ENCODE peak calls at places on chromosome 20, in ten cellular contexts. One of them, this sample, is unnamed.

GRCh38 chr20:63280929-63281545 is 8.4 kb downstream of the ARFGAP1 start:
- DNase-seq in GM10248: no peak
- DNase-seq in cardiac fibroblast: no peak
- DNase-seq in astrocyte: no peak
- DNase-seq in nephron progenitor cell: no peak
- DNase-seq in fibroblast of lung: no peak
- DNase-seq in RWPE1: no peak
- DNase-seq in GM06990: no peak
- DNase-seq in choroid plexus epithelial cell: no peak
- DNase-seq in GM20000: no peak
- DNase-seq in this sample: peak; percentile 84

GRCh38 chr20:57061058-57061900 is 205.2 kb downstream of the BMP7 start:
- DNase-seq in cardiac fibroblast: peak; percentile 12
- DNase-seq in choroid plexus epithelial cell: peak; percentile 67
- DNase-seq in astrocyte: no peak
- DNase-seq in fibroblast of lung: no peak
- DNase-seq in GM20000: no peak
- DNase-seq in GM10248: no peak
- DNase-seq in RWPE1: peak; percentile 79
- DNase-seq in GM06990: no peak
- DNase-seq in nephron progenitor cell: peak; percentile 76
- DNase-seq in this sample: peak; percentile 90

GRCh38 chr20:57934913-57935312 is 225.1 kb upstream of the PMEPA1 start:
- DNase-seq in GM20000: no peak
- DNase-seq in nephron progenitor cell: no peak
- DNase-seq in astrocyte: no peak
- DNase-seq in choroid plexus epithelial cell: no peak
- DNase-seq in RWPE1: no peak
- DNase-seq in fibroblast of lung: no peak
- DNase-seq in GM10248: no peak
- DNase-seq in GM06990: no peak
- DNase-seq in cardiac fibroblast: no peak
- DNase-seq in this sample: no peak

GRCh38 chr20:2112910-2113309 is 11.3 kb downstream of the STK35 start:
- DNase-seq in astrocyte: no peak
- DNase-seq in GM20000: no peak
- DNase-seq in fibroblast of lung: no peak
- DNase-seq in nephron progenitor cell: no peak
- DNase-seq in cardiac fibroblast: no peak
- DNase-seq in choroid plexus epithelial cell: no peak
- DNase-seq in RWPE1: no peak
- DNase-seq in GM10248: no peak
- DNase-seq in GM06990: no peak
- DNase-seq in this sample: no peak

GRCh38 chr20:56004611-56005388 is 519 bp downstream of the CBLN4 start:
- DNase-seq in GM06990: no peak
- DNase-seq in cardiac fibroblast: no peak
- DNase-seq in RWPE1: no peak
- DNase-seq in astrocyte: no peak
- DNase-seq in choroid plexus epithelial cell: no peak
- DNase-seq in GM20000: no peak
- DNase-seq in nephron progenitor cell: no peak
- DNase-seq in fibroblast of lung: no peak
- DNase-seq in GM10248: no peak
- DNase-seq in this sample: peak; percentile 57

GRCh38 chr20:32878820-32879219 is 20.1 kb downstream of the EFCAB8 start:
- DNase-seq in GM06990: no peak
- DNase-seq in RWPE1: no peak
- DNase-seq in astrocyte: no peak
- DNase-seq in GM20000: no peak
- DNase-seq in fibroblast of lung: no peak
- DNase-seq in nephron progenitor cell: no peak
- DNase-seq in choroid plexus epithelial cell: no peak
- DNase-seq in cardiac fibroblast: no peak
- DNase-seq in GM10248: no peak
- DNase-seq in this sample: no peak

GRCh38 chr20:48632017-48632824 is 195.6 kb downstream of the PREX1 start:
- DNase-seq in nephron progenitor cell: no peak
- DNase-seq in astrocyte: no peak
- DNase-seq in RWPE1: no peak
- DNase-seq in fibroblast of lung: no peak
- DNase-seq in GM10248: no peak
- DNase-seq in cardiac fibroblast: no peak
- DNase-seq in GM20000: no peak
- DNase-seq in GM06990: no peak
- DNase-seq in choroid plexus epithelial cell: no peak
- DNase-seq in this sample: no peak

GRCh38 chr20:18279231-18279630 is 9.1 kb upstream of the ZNF133 start:
- DNase-seq in RWPE1: no peak
- DNase-seq in GM20000: no peak
- DNase-seq in fibroblast of lung: no peak
- DNase-seq in GM10248: no peak
- DNase-seq in GM06990: no peak
- DNase-seq in nephron progenitor cell: no peak
- DNase-seq in choroid plexus epithelial cell: no peak
- DNase-seq in cardiac fibroblast: no peak
- DNase-seq in astrocyte: no peak
- DNase-seq in this sample: no peak

GRCh38 chr20:32062776-32063170 is 10.7 kb downstream of the HCK start:
- DNase-seq in GM10248: peak; percentile 54
- DNase-seq in GM06990: peak; percentile 56
- DNase-seq in cardiac fibroblast: no peak
- DNase-seq in RWPE1: no peak
- DNase-seq in fibroblast of lung: no peak
- DNase-seq in astrocyte: no peak
- DNase-seq in GM20000: peak; percentile 47
- DNase-seq in nephron progenitor cell: no peak
- DNase-seq in choroid plexus epithelial cell: no peak
- DNase-seq in this sample: no peak

GRCh38 chr20:22080985-22081384 is 375.5 kb downstream of the PAX1 start:
- DNase-seq in GM10248: no peak
- DNase-seq in nephron progenitor cell: no peak
- DNase-seq in RWPE1: no peak
- DNase-seq in GM06990: no peak
- DNase-seq in cardiac fibroblast: no peak
- DNase-seq in choroid plexus epithelial cell: no peak
- DNase-seq in astrocyte: no peak
- DNase-seq in GM20000: no peak
- DNase-seq in fibroblast of lung: no peak
- DNase-seq in this sample: no peak

GRCh38 chr20:58893355-58894151 is 41.0 kb downstream of the GNAS start:
- DNase-seq in cardiac fibroblast: no peak
- DNase-seq in nephron progenitor cell: no peak
- DNase-seq in GM20000: no peak
- DNase-seq in astrocyte: peak; percentile 37
- DNase-seq in RWPE1: no peak
- DNase-seq in choroid plexus epithelial cell: no peak
- DNase-seq in GM06990: no peak
- DNase-seq in GM10248: no peak
- DNase-seq in fibroblast of lung: peak; percentile 52
- DNase-seq in this sample: no peak

GRCh38 chr20:63787302-63787701 is 43.8 kb downstream of the ZBTB46 start:
- DNase-seq in RWPE1: no peak
- DNase-seq in GM10248: no peak
- DNase-seq in cardiac fibroblast: no peak
- DNase-seq in choroid plexus epithelial cell: no peak
- DNase-seq in fibroblast of lung: no peak
- DNase-seq in GM06990: no peak
- DNase-seq in astrocyte: no peak
- DNase-seq in GM20000: no peak
- DNase-seq in nephron progenitor cell: no peak
- DNase-seq in this sample: no peak

DNA sequence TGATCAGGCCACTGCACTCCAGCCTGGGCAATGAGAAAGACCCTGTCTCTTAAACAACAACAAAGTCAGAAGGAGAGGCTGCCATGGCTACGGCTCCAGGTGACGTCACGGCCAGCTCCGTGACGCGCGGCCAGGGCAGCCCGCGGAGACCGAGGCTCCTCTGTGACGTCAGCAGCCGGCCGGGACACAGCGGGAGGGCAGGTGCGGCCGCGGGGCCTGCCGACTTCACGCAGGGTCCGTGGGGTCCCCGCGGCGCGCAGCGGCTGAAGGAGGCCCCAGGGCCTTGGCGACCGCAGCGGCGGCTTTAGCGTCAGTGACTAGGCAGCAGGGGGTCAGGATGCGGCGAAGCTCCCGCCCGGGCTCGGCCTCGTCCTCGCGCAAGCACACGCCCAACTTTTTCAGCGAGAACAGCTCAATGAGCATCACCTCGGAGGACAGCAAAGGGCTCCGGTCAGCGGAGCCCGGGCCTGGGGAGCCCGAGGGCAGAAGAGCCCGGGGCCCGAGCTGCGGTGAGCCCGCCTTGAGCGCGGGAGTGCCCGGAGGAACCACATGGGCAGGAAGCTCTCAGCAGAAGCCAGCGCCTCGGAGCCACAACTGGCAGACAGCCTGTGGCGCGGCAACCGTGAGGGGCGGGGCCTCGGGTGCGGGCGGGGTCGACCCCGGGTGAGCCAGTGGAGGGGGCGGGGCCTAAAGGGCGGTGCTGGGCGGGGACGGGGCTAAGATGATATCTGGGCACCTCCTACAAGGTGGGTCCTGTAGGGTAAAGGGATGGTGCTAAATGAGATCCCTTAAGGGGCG is at the start of gene SPAG4:
- DNase-seq in cardiac fibroblast: peak; percentile 85
- DNase-seq in nephron progenitor cell: peak; percentile 100
- DNase-seq in GM20000: peak; percentile 99
- DNase-seq in GM06990: peak; percentile 98
- DNase-seq in choroid plexus epithelial cell: no peak
- DNase-seq in astrocyte: peak; percentile 58
- DNase-seq in fibroblast of lung: peak; percentile 73
- DNase-seq in GM10248: peak; percentile 99
- DNase-seq in RWPE1: peak; percentile 100
- DNase-seq in this sample: no peak
- TF ChIP-seq CTCF in cardiac fibroblast: no peak
- TF ChIP-seq CTCF in nephron progenitor cell: no peak
- TF ChIP-seq CTCF in GM20000: no peak
- TF ChIP-seq CTCF in GM06990: no peak
- TF ChIP-seq CTCF in choroid plexus epithelial cell: no peak
- TF ChIP-seq CTCF in astrocyte: no peak
- TF ChIP-seq CTCF in fibroblast of lung: no peak
- TF ChIP-seq CTCF in GM10248: no peak
- TF ChIP-seq CTCF in RWPE1: no peak
- TF ChIP-seq CTCF in this sample: no peak

DNA sequence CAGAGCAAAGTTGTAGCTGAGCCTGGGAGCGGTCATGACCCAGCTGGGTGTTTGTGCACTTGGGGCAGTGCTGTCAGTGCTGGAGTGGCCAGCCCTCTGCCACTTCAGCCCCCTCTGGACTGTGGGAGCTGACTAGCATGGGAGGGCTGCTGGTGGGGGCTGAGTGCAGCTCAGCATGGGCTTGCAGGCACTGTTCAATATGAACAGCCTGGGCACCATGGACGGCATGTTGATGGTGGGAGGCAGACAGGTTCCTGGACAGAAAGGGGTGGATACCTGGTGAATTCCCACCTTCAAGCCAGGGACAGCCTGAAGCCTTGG is 50.5 kb downstream of the GGTLC1 start:
- DNase-seq in fibroblast of lung: no peak
- DNase-seq in RWPE1: no peak
- DNase-seq in GM20000: no peak
- DNase-seq in GM10248: no peak
- DNase-seq in GM06990: no peak
- DNase-seq in choroid plexus epithelial cell: no peak
- DNase-seq in cardiac fibroblast: no peak
- DNase-seq in nephron progenitor cell: no peak
- DNase-seq in astrocyte: no peak
- DNase-seq in this sample: no peak
- TF ChIP-seq CTCF in fibroblast of lung: no peak
- TF ChIP-seq CTCF in RWPE1: no peak
- TF ChIP-seq CTCF in GM20000: no peak
- TF ChIP-seq CTCF in GM10248: no peak
- TF ChIP-seq CTCF in GM06990: no peak
- TF ChIP-seq CTCF in choroid plexus epithelial cell: no peak
- TF ChIP-seq CTCF in cardiac fibroblast: no peak
- TF ChIP-seq CTCF in nephron progenitor cell: no peak
- TF ChIP-seq CTCF in astrocyte: no peak
- TF ChIP-seq CTCF in this sample: no peak

DNA sequence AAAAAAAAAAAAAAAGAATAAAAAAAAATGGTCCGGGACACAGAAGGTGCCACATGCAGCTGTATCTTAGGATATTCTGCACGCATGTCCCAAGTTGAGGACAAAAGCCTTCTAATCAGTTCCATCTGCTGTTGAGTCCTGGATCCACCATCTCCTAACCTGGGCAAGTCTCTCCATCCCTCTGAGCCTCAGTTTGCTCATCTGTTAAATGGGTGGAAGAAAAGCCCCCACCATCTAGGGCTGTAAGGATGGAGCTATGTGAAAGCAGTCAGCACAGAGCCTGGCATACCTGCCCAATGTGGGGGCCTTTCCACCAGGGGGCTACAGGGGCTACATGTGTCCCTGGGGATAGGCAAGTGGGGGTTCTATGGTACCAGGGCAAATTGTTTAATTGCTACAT is 208.4 kb downstream of the ZMYND8 start:
- DNase-seq in GM06990: no peak
- DNase-seq in cardiac fibroblast: no peak
- DNase-seq in GM20000: no peak
- DNase-seq in choroid plexus epithelial cell: no peak
- DNase-seq in fibroblast of lung: no peak
- DNase-seq in GM10248: no peak
- DNase-seq in nephron progenitor cell: no peak
- DNase-seq in astrocyte: no peak
- DNase-seq in RWPE1: no peak
- DNase-seq in this sample: no peak
- TF ChIP-seq CTCF in GM06990: no peak
- TF ChIP-seq CTCF in cardiac fibroblast: no peak
- TF ChIP-seq CTCF in GM20000: no peak
- TF ChIP-seq CTCF in choroid plexus epithelial cell: no peak
- TF ChIP-seq CTCF in fibroblast of lung: no peak
- TF ChIP-seq CTCF in GM10248: no peak
- TF ChIP-seq CTCF in nephron progenitor cell: no peak
- TF ChIP-seq CTCF in astrocyte: no peak
- TF ChIP-seq CTCF in RWPE1: no peak
- TF ChIP-seq CTCF in this sample: peak; percentile 27

DNA sequence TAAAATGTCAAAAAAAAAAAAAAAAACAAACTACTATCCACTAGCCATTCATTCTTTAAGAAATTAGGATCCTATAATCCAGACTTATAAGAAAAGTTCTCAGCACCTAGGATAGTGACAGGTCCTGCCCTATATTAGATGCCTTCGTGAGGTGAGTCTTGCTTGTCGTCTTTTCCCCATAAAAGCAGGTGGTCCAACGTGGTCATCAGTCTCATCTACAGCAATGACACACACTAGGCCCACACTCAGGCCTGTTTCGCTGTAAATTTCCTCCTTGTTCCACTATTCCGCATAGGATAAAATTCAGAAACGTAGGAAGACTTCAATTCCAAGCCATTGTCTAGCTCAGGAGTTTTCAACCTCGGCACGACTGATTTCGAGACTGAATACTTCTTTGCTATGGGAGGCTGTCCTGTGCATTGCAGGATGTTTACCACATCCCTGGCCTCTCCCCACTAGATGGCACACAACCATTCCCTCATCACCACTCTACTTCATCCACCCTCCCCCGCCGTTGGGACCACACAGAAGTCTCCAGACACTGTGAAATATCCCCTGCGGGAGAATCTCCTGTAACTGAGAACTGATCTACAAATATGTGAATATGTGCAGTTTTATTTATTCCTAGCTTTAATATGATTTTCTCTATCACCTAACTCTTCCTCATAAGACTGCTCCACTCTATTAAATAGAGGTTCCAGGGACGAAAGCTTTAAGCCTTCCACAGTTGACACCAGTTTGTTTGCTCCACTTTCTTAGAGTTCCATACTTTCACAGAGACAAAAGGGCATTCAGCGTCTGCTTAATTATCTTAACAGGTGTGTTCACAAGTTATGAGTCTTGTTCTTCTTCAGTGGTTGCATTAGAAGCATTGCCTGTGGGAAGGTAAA is 346.3 kb downstream of the BMP2 start:
- DNase-seq in astrocyte: peak; percentile 8
- DNase-seq in GM10248: no peak
- DNase-seq in choroid plexus epithelial cell: peak; percentile 79
- DNase-seq in cardiac fibroblast: peak; percentile 57
- DNase-seq in GM06990: no peak
- DNase-seq in GM20000: no peak
- DNase-seq in nephron progenitor cell: peak; percentile 70
- DNase-seq in fibroblast of lung: peak; percentile 33
- DNase-seq in RWPE1: peak; percentile 64
- DNase-seq in this sample: peak; percentile 85
- TF ChIP-seq CTCF in astrocyte: peak; percentile 49
- TF ChIP-seq CTCF in GM10248: no peak
- TF ChIP-seq CTCF in choroid plexus epithelial cell: peak; percentile 85
- TF ChIP-seq CTCF in cardiac fibroblast: peak; percentile 63
- TF ChIP-seq CTCF in GM06990: no peak
- TF ChIP-seq CTCF in GM20000: no peak
- TF ChIP-seq CTCF in nephron progenitor cell: peak; percentile 56
- TF ChIP-seq CTCF in fibroblast of lung: peak; percentile 46
- TF ChIP-seq CTCF in RWPE1: peak; percentile 70
- TF ChIP-seq CTCF in this sample: peak; percentile 86

This sample was measured in endodermal cell.